ENCODE peak calls at places on chromosomes 13 and 19, in six cellular contexts. One of them, this sample, is unnamed.
A peak's percentile ranks its signal among the peaks of the same experiment; 100 is the strongest.

GRCh38 chr13:99471231-99472202 is 29.8 kb upstream of the TM9SF2 start:
- DNase-seq in adrenal gland: no peak
- DNase-seq in sigmoid colon: no peak
- DNase-seq in GM12878: no peak
- DNase-seq in HAP-1: no peak
- DNase-seq in prostate gland: no peak
- DNase-seq in this sample: no peak

GRCh38 chr13:35881360-35881759 is 249.8 kb downstream of the DCLK1 start:
- DNase-seq in adrenal gland: no peak
- DNase-seq in sigmoid colon: no peak
- DNase-seq in GM12878: no peak
- DNase-seq in prostate gland: peak; percentile 63
- DNase-seq in HAP-1: no peak
- DNase-seq in this sample: no peak

GRCh38 chr13:26494591-26494990 is 62.9 kb upstream of the WASF3 start:
- DNase-seq in adrenal gland: no peak
- DNase-seq in HAP-1: no peak
- DNase-seq in sigmoid colon: peak; percentile 12
- DNase-seq in prostate gland: no peak
- DNase-seq in GM12878: no peak
- DNase-seq in this sample: no peak

GRCh38 chr13:95924389-95924994 is 128.7 kb downstream of the UGGT2 start:
- DNase-seq in prostate gland: no peak
- DNase-seq in HAP-1: no peak
- DNase-seq in GM12878: no peak
- DNase-seq in adrenal gland: no peak
- DNase-seq in sigmoid colon: no peak
- DNase-seq in this sample: no peak

GRCh38 chr13:29196409-29197074 is 376.4 kb downstream of the MTUS2 start:
- DNase-seq in prostate gland: no peak
- DNase-seq in sigmoid colon: no peak
- DNase-seq in HAP-1: no peak
- DNase-seq in GM12878: peak; percentile 58
- DNase-seq in adrenal gland: no peak
- DNase-seq in this sample: no peak

GRCh38 chr13:40017662-40018262 is 362.3 kb downstream of the COG6 start:
- DNase-seq in GM12878: no peak
- DNase-seq in adrenal gland: no peak
- DNase-seq in HAP-1: no peak
- DNase-seq in prostate gland: no peak
- DNase-seq in sigmoid colon: no peak
- DNase-seq in this sample: no peak

GRCh38 chr19:46442808-46443450 is 14.2 kb upstream of the PNMA8C start:
- DNase-seq in adrenal gland: peak; percentile 74
- DNase-seq in GM12878: no peak
- DNase-seq in prostate gland: peak; percentile 71
- DNase-seq in sigmoid colon: no peak
- DNase-seq in HAP-1: no peak
- DNase-seq in this sample: no peak

GRCh38 chr13:49587311-49587847 is 2.0 kb upstream of the RCBTB1 start:
- DNase-seq in sigmoid colon: no peak
- DNase-seq in prostate gland: no peak
- DNase-seq in adrenal gland: no peak
- DNase-seq in HAP-1: no peak
- DNase-seq in GM12878: no peak
- DNase-seq in this sample: no peak

GRCh38 chr13:52882803-52883202 is 34.4 kb upstream of the PCDH8 start:
- DNase-seq in HAP-1: peak; percentile 50
- DNase-seq in GM12878: no peak
- DNase-seq in sigmoid colon: no peak
- DNase-seq in adrenal gland: no peak
- DNase-seq in prostate gland: no peak
- DNase-seq in this sample: no peak

GRCh38 chr19:43966079-43966694 is 15.2 kb downstream of the ZNF221 start:
- DNase-seq in adrenal gland: no peak
- DNase-seq in prostate gland: no peak
- DNase-seq in sigmoid colon: no peak
- DNase-seq in HAP-1: no peak
- DNase-seq in GM12878: no peak
- DNase-seq in this sample: no peak
- H3K9me3 ChIP-seq in adrenal gland: peaks cover 93% of the 10 kb centered on the region
- H3K9me3 ChIP-seq in prostate gland: no peaks in the 10 kb centered on the region
- H3K9me3 ChIP-seq in sigmoid colon: peaks cover 69% of the 10 kb centered on the region
- H3K9me3 ChIP-seq in HAP-1: peaks cover 23% of the 10 kb centered on the region
- H3K9me3 ChIP-seq in GM12878: peaks cover 29% of the 10 kb centered on the region
- H3K9me3 ChIP-seq in this sample: peaks cover 22% of the 10 kb centered on the region

DNA sequence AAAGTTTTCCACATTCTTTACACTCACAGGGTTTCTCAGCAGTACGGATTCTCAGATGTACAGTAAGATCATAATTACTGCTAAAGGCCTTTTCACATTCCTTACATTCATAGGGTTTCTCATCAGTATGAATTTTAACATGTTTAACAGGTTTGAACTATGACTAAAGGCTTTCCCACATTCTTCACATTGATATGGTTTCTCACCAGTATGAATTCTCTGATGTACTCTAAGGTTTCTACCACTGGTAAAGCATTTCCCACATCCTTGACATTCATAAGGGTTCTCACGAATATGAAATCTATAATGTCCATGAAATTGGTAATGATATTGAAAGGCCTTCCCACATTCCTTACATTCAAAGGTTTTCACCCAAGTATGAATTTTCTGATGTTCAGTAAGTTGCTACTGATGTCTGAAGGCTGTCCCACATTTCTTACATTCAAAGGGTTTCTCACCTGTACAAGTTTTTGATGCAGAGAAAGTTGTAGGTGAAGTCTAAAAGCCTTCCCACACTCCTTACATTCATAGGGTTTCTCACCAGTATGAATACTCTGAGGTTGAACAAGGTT is 22.0 kb downstream of the ZNF780B start:
- DNase-seq in prostate gland: no peak
- DNase-seq in sigmoid colon: no peak
- DNase-seq in adrenal gland: no peak
- DNase-seq in GM12878: no peak
- DNase-seq in HAP-1: no peak
- DNase-seq in this sample: no peak
- H3K9me3 ChIP-seq in prostate gland: peaks cover 4% of the 10 kb centered on the region
- H3K9me3 ChIP-seq in sigmoid colon: peaks cover 72% of the 10 kb centered on the region
- H3K9me3 ChIP-seq in adrenal gland: peaks cover 64% of the 10 kb centered on the region
- H3K9me3 ChIP-seq in GM12878: peaks cover 38% of the 10 kb centered on the region
- H3K9me3 ChIP-seq in HAP-1: peaks cover 18% of the 10 kb centered on the region
- H3K9me3 ChIP-seq in this sample: peaks cover 25% of the 10 kb centered on the region

GRCh38 chr19:22519152-22519551 is 97.0 kb upstream of the ZNF98 start:
- DNase-seq in GM12878: no peak
- DNase-seq in sigmoid colon: no peak
- DNase-seq in adrenal gland: no peak
- DNase-seq in prostate gland: no peak
- DNase-seq in HAP-1: no peak
- DNase-seq in this sample: no peak
- H3K9me3 ChIP-seq in GM12878: no peaks in the 10 kb centered on the region
- H3K9me3 ChIP-seq in sigmoid colon: no peaks in the 10 kb centered on the region
- H3K9me3 ChIP-seq in adrenal gland: no peaks in the 10 kb centered on the region
- H3K9me3 ChIP-seq in prostate gland: no peaks in the 10 kb centered on the region
- H3K9me3 ChIP-seq in HAP-1: no peaks in the 10 kb centered on the region
- H3K9me3 ChIP-seq in this sample: no peaks in the 10 kb centered on the region

DNA sequence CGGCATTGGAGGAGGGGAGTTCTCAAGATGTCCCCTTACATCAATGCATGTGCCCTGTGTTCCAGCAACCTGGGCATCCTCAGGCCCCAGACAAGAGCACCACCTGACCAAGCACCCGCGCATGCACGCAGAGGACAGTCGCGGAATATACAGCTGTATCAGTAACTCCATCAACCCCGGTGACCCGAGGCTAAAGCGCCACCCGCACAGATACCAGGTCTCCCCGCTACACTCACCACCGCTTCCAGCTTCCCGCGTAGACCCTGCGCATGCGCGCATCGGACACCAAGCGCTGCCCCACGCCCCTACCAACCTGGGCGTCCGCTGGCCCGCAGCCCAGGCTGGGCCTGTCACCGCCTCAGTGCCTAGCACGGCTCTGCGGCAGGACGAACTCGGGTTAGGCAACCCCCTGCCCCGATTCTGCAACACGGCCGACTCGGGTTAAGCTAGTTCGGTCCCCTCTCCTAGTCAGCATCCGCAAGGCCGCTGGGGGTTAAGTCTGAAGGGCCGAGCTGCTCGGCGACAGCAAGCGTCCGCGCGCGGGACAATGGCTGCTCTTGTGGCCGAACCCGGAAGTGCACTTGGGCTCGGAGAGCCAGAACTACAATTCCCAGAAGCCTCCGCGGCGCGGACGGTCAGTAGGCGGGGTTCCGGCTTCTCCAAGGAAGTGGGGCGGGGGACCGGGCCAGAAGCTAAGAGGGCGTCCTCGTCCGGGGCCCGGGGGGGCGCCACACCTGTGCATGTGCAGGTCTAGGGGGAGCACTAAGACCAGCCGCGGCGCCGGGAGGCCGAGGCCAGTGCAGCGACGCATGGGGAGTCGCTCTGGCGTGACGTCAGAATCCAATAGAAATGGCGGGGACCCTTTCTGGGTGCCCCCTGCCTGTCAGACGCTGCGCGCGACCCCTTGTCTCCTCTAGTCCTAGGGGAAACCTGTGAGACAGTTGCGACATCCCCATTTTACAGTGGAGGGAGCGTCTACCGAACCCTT is at the start of gene ZNF180:
- DNase-seq in HAP-1: peak; percentile 98
- DNase-seq in prostate gland: peak; percentile 95
- DNase-seq in GM12878: peak; percentile 80
- DNase-seq in adrenal gland: peak; percentile 96
- DNase-seq in sigmoid colon: peak; percentile 96
- DNase-seq in this sample: peak; percentile 89
- H3K9me3 ChIP-seq in HAP-1: peaks cover 24% of the 10 kb centered on the region
- H3K9me3 ChIP-seq in prostate gland: no peaks in the 10 kb centered on the region
- H3K9me3 ChIP-seq in GM12878: peaks cover 28% of the 10 kb centered on the region
- H3K9me3 ChIP-seq in adrenal gland: peaks cover under 1% of the 10 kb centered on the region
- H3K9me3 ChIP-seq in sigmoid colon: peaks cover 16% of the 10 kb centered on the region
- H3K9me3 ChIP-seq in this sample: peaks cover 18% of the 10 kb centered on the region

DNA sequence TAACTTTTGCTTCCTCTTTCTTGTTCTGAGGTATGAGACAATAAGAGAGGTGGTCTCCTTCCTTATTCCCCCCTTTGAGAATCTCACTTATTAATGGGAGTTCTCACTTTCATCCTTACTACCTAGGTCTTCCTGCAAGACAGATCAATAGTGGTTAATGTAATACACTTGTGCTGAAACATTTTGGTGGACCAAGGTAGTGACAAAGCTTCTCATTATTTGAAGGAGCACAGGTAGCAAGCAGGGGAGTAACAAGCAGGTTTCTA is 17.9 kb downstream of the ZNF700 start:
- DNase-seq in adrenal gland: no peak
- DNase-seq in sigmoid colon: no peak
- DNase-seq in prostate gland: no peak
- DNase-seq in GM12878: no peak
- DNase-seq in HAP-1: no peak
- DNase-seq in this sample: no peak
- H3K9me3 ChIP-seq in adrenal gland: peaks cover 72% of the 10 kb centered on the region
- H3K9me3 ChIP-seq in sigmoid colon: peaks cover 63% of the 10 kb centered on the region
- H3K9me3 ChIP-seq in prostate gland: no peaks in the 10 kb centered on the region
- H3K9me3 ChIP-seq in GM12878: peaks cover 66% of the 10 kb centered on the region
- H3K9me3 ChIP-seq in HAP-1: peaks cover 41% of the 10 kb centered on the region
- H3K9me3 ChIP-seq in this sample: peaks cover 47% of the 10 kb centered on the region

GRCh38 chr19:52415711-52416110 is 13.2 kb upstream of the ZNF534 start:
- DNase-seq in adrenal gland: no peak
- DNase-seq in sigmoid colon: no peak
- DNase-seq in prostate gland: no peak
- DNase-seq in HAP-1: no peak
- DNase-seq in GM12878: no peak
- DNase-seq in this sample: no peak
- H3K9me3 ChIP-seq in adrenal gland: peaks cover 85% of the 10 kb centered on the region
- H3K9me3 ChIP-seq in sigmoid colon: peaks cover 77% of the 10 kb centered on the region
- H3K9me3 ChIP-seq in prostate gland: no peaks in the 10 kb centered on the region
- H3K9me3 ChIP-seq in HAP-1: no peaks in the 10 kb centered on the region
- H3K9me3 ChIP-seq in GM12878: peaks cover 2% of the 10 kb centered on the region
- H3K9me3 ChIP-seq in this sample: peaks cover 41% of the 10 kb centered on the region